ENCODE peak calls at places on chromosome 12, in six cellular contexts. G, V, M, Q, I and N are unnamed samples.

GRCh38 chr12:52204931-52205505 is 13.2 kb upstream of the KRT80 start:
- DNase-seq in G (peak; percentile 36), M (no peak), Q (no peak), V (peak; percentile 30), I (no peak), N (no peak)

GRCh38 chr12:18751866-18752265 is 13.9 kb downstream of the CAPZA3 start:
- DNase-seq in I (no peak), G (no peak), Q (no peak), V (no peak), M (no peak), N (no peak)

GRCh38 chr12:67663121-67663520 is 14.6 kb downstream of the DYRK2 start:
- DNase-seq in V (no peak), Q (peak; percentile 97), G (no peak), M (no peak), I (no peak), N (no peak)

GRCh38 chr12:15534322-15534721 is 212.0 kb downstream of the PTPRO start:
- DNase-seq in V (no peak), G (no peak), I (no peak), M (no peak), Q (peak; percentile 47), N (no peak)

GRCh38 chr12:6469609-6470374 is 685 bp downstream of the VAMP1 start:
- DNase-seq in Q (no peak), G (no peak), I (no peak), M (no peak), V (no peak), N (no peak)

GRCh38 chr12:77837876-77838291 is 7.2 kb downstream of the NAV3 start:
- DNase-seq in V (no peak), I (no peak), Q (no peak), M (no peak), G (no peak), N (no peak)

GRCh38 chr12:60402996-60403395 is 807.2 kb downstream of the SLC16A7 start:
- DNase-seq in I (no peak), G (no peak), Q (no peak), M (no peak), V (no peak), N (no peak)

GRCh38 chr12:76422154-76422877 is 74.1 kb upstream of the BBS10 start:
- DNase-seq in M (peak; percentile 28), V (no peak), G (no peak), Q (peak; percentile 10), I (no peak), N (no peak)

GRCh38 chr12:44876554-44877275 is 600 bp upstream of the NELL2 start:
- DNase-seq in Q (no peak), I (no peak), G (no peak), M (peak; percentile 29), V (no peak), N (no peak)

GRCh38 chr12:1189163-1189562 is 198.1 kb downstream of the ERC1 start:
- DNase-seq in V (no peak), G (no peak), M (peak; percentile 94), Q (no peak), I (peak; percentile 73), N (peak; percentile 95)

GRCh38 chr12:131223171-131223761 is 269.6 kb downstream of the ADGRD1 start:
- DNase-seq in I (no peak), V (no peak), G (no peak), Q (no peak), M (no peak), N (no peak)

GRCh38 chr12:131230340-131231099 is 276.8 kb downstream of the ADGRD1 start:
- DNase-seq in V (peak; percentile 66), G (no peak), Q (no peak), I (no peak), M (no peak), N (no peak)

GRCh38 chr12:131229426-131230339 is 276.0 kb downstream of the ADGRD1 start:
- DNase-seq in M (no peak), I (no peak), G (no peak), Q (no peak), V (no peak), N (no peak)

GRCh38 chr12:131223791-131224567 is 270.3 kb downstream of the ADGRD1 start:
- DNase-seq in I (no peak), Q (no peak), G (no peak), V (peak; percentile 58), M (no peak), N (no peak)

GRCh38 chr12:131226345-131227265 is 272.9 kb downstream of the ADGRD1 start:
- DNase-seq in M (no peak), G (no peak), V (peak; percentile 52), Q (no peak), I (no peak), N (no peak)
- TF ChIP-seq CTCF in M (no peak), G (no peak), V (no peak), Q (no peak), I (no peak), N (no peak)

GRCh38 chr12:93757792-93758694 is 80.9 kb downstream of the CRADD start:
- DNase-seq in M (no peak), Q (no peak), G (no peak), V (no peak), I (no peak), N (no peak)
- H3K4me3 ChIP-seq in M (no peak overlapping the region), Q (no peak overlapping the region), G (no peak overlapping the region), V (no peak overlapping the region), I (no peak overlapping the region), N (no peak overlapping the region)

GRCh38 chr12:112538740-112539139 is 120.0 kb downstream of the PTPN11 start:
- DNase-seq in Q (no peak), G (no peak), V (no peak), I (no peak), M (no peak), N (no peak)

GRCh38 chr12:112539221-112539620 is 120.5 kb downstream of the PTPN11 start:
- DNase-seq in V (no peak), Q (no peak), M (no peak), G (no peak), I (no peak), N (no peak)

GRCh38 chr12:112537710-112538396 is 119.1 kb downstream of the PTPN11 start:
- DNase-seq in G (peak; percentile 51), M (peak; percentile 8), V (no peak), Q (peak; percentile 12), I (peak; percentile 76), N (no peak)

GRCh38 chr12:112536367-112536730 is 117.6 kb downstream of the PTPN11 start:
- DNase-seq in G (no peak), M (no peak), Q (no peak), V (no peak), I (no peak), N (no peak)

DNA sequence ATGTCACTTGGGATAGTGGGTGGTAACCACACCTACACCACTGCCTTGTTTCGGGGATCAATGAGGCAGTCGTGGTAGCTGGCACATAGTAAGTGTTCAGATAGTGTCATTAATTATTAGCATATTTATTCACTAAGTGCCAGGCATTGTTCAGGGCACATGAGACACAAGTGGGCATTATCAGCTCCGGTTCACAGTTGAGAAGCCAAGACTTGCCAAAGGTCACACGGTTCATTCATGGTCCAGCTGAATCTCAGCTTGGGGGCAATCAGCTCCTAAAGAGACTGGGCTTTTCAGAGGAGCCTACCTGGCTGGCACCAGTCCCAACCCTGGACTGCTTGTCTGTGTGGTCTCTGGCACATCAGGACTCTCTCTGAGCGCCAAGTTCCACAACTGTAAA is 121.3 kb downstream of the PTPN11 start:
- DNase-seq in I (no peak), V (no peak), G (no peak), M (no peak), Q (no peak), N (no peak)
- H3K27me3 ChIP-seq in I (peaks cover 16% of the 10 kb centered on the region), V (no peaks in the 10 kb centered on the region), G (no peaks in the 10 kb centered on the region), M (no peaks in the 10 kb centered on the region), Q (no peaks in the 10 kb centered on the region), N (no peaks in the 10 kb centered on the region)

GRCh38 chr12:30988086-30988485 is 61.5 kb downstream of the TSPAN11 start:
- DNase-seq in M (no peak), I (no peak), Q (no peak), G (no peak), V (no peak), N (no peak)

GRCh38 chr12:30990316-30990715 is 63.8 kb downstream of the TSPAN11 start:
- DNase-seq in G (no peak), V (no peak), M (no peak), Q (no peak), I (no peak), N (no peak)

GRCh38 chr12:30988887-30989286 is 62.3 kb downstream of the TSPAN11 start:
- DNase-seq in I (no peak), V (no peak), Q (no peak), M (no peak), G (no peak), N (no peak)

GRCh38 chr12:30990776-30991175 is 64.2 kb downstream of the TSPAN11 start:
- DNase-seq in G (no peak), V (no peak), M (no peak), I (no peak), Q (no peak), N (no peak)

GRCh38 chr12:30989754-30990153 is 63.2 kb downstream of the TSPAN11 start:
- DNase-seq in M (no peak), Q (no peak), G (no peak), I (peak; percentile 68), V (no peak), N (no peak)
- TF ChIP-seq CTCF in M (no peak), Q (no peak), G (no peak), I (peak; percentile 52), V (no peak), N (peak; percentile 19)

DNA sequence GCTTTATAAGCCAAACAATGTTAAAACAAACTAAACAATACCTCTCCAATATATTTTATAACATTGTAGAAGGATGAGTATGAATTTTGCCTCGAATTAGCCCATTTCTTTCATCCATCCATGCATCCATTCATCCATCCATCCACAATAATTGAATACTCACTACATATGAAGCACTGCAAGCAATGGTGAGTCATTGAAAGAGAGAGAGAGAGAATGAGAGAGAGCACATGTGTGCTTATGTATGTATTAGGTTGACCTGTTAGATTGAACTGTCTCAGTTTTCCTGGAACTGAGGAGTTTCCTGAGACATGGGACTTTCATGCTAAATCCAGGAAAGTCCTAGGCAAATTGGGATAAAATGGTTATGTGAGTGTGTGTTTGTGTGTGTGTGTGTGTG is 98.3 kb downstream of the C12orf75 start:
- DNase-seq in M (peak; percentile 43), G (no peak), I (no peak), Q (no peak), V (no peak), N (peak; percentile 68)
- H3K4me3 ChIP-seq in M (no peak overlapping the region), G (no peak overlapping the region), I (no peak overlapping the region), Q (no peak overlapping the region), V (no peak overlapping the region), N (no peak overlapping the region)

DNA sequence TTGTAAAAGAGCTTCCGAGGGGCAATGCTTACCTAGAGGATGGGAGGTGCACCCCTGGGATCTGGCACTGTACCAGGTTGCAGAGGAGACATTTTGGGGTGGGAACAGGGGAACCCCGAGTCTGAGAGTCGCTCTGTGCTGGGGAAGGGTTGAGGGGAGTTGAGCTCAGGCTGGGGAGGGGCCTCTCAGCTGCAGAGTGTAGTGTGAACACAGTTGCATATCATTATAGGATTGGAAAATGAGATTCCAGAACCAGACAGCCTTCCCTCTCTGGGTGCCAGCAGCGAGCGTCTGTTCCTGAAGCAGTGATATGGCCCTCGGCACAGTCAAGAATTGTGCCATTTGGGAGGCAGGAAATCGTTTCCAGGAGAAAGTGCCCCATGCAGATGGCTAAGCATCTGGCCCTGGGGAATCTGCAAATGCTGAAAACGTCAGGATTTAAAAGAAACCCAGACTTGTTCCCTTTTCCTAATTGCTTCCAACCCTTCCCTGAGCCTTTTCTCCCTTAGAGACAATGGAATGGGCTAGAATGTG is 70.4 kb upstream of the SFSWAP start:
- DNase-seq in I (no peak), V (peak; percentile 15), G (no peak), Q (no peak), M (no peak), N (no peak)
- H3K27me3 ChIP-seq in I (peaks cover 78% of the 10 kb centered on the region), V (peaks cover 34% of the 10 kb centered on the region), G (peaks cover 7% of the 10 kb centered on the region), Q (no peaks in the 10 kb centered on the region), M (no peaks in the 10 kb centered on the region), N (no peaks in the 10 kb centered on the region)

GRCh38 chr12:71484272-71484905 is 44.8 kb downstream of the LGR5 start:
- DNase-seq in Q (no peak), V (no peak), I (no peak), M (no peak), G (no peak), N (no peak)
- TF ChIP-seq CTCF in Q (no peak), V (no peak), I (no peak), M (no peak), G (no peak), N (no peak)